ENCODE peak calls at places on chromosome 18, in nine cellular contexts. One of them, this sample, is unnamed.

GRCh38 chr18:35005963-35006577 is 35.1 kb upstream of the MAPRE2 start:
- DNase-seq in NCI-H1092 treated with DMSO at 0.1 percent for 48 hours: peak
- DNase-seq in posterior cingulate gyrus: no peak
- DNase-seq in mesenteric fat pad: no peak
- DNase-seq in GOT3: no peak
- DNase-seq in osteocyte: no peak
- DNase-seq in HepG2: peak
- DNase-seq in foreskin fibroblast: peak
- DNase-seq in right atrium auricular region: no peak
- DNase-seq in this sample: peak

GRCh38 chr18:32378705-32379104 is 92.0 kb downstream of the GAREM1 start:
- DNase-seq in HepG2: peak
- DNase-seq in posterior cingulate gyrus: no peak
- DNase-seq in mesenteric fat pad: no peak
- DNase-seq in NCI-H1092 treated with DMSO at 0.1 percent for 48 hours: peak
- DNase-seq in GOT3: no peak
- DNase-seq in osteocyte: no peak
- DNase-seq in foreskin fibroblast: peak
- DNase-seq in right atrium auricular region: no peak
- DNase-seq in this sample: peak

GRCh38 chr18:63376493-63377053 is 9.6 kb upstream of the KDSR start:
- DNase-seq in mesenteric fat pad: no peak
- DNase-seq in NCI-H1092 treated with DMSO at 0.1 percent for 48 hours: no peak
- DNase-seq in foreskin fibroblast: peak
- DNase-seq in posterior cingulate gyrus: no peak
- DNase-seq in osteocyte: no peak
- DNase-seq in right atrium auricular region: no peak
- DNase-seq in HepG2: no peak
- DNase-seq in GOT3: no peak
- DNase-seq in this sample: no peak

GRCh38 chr18:40452599-40452998 is 1502.4 kb upstream of the PIK3C3 start:
- DNase-seq in posterior cingulate gyrus: no peak
- DNase-seq in right atrium auricular region: no peak
- DNase-seq in mesenteric fat pad: no peak
- DNase-seq in osteocyte: no peak
- DNase-seq in NCI-H1092 treated with DMSO at 0.1 percent for 48 hours: no peak
- DNase-seq in HepG2: no peak
- DNase-seq in foreskin fibroblast: no peak
- DNase-seq in GOT3: no peak
- DNase-seq in this sample: no peak

GRCh38 chr18:79486356-79487197 is 90.8 kb downstream of the NFATC1 start:
- DNase-seq in GOT3: no peak
- DNase-seq in NCI-H1092 treated with DMSO at 0.1 percent for 48 hours: no peak
- DNase-seq in right atrium auricular region: no peak
- DNase-seq in mesenteric fat pad: peak
- DNase-seq in osteocyte: peak
- DNase-seq in posterior cingulate gyrus: peak
- DNase-seq in HepG2: no peak
- DNase-seq in foreskin fibroblast: no peak
- DNase-seq in this sample: no peak

GRCh38 chr18:46416706-46417638 is 240.0 kb downstream of the LOXHD1 start:
- DNase-seq in HepG2: no peak
- DNase-seq in GOT3: no peak
- DNase-seq in mesenteric fat pad: peak
- DNase-seq in NCI-H1092 treated with DMSO at 0.1 percent for 48 hours: no peak
- DNase-seq in right atrium auricular region: no peak
- DNase-seq in osteocyte: no peak
- DNase-seq in posterior cingulate gyrus: peak
- DNase-seq in foreskin fibroblast: no peak
- DNase-seq in this sample: peak

GRCh38 chr18:155688-156087 is 2.7 kb upstream of the USP14 start:
- DNase-seq in osteocyte: no peak
- DNase-seq in right atrium auricular region: no peak
- DNase-seq in HepG2: no peak
- DNase-seq in GOT3: no peak
- DNase-seq in NCI-H1092 treated with DMSO at 0.1 percent for 48 hours: no peak
- DNase-seq in posterior cingulate gyrus: no peak
- DNase-seq in foreskin fibroblast: no peak
- DNase-seq in mesenteric fat pad: no peak
- DNase-seq in this sample: no peak

GRCh38 chr18:50009772-50010171 is 185.2 kb downstream of the MYO5B start:
- DNase-seq in posterior cingulate gyrus: peak
- DNase-seq in foreskin fibroblast: peak
- DNase-seq in GOT3: no peak
- DNase-seq in osteocyte: no peak
- DNase-seq in right atrium auricular region: no peak
- DNase-seq in NCI-H1092 treated with DMSO at 0.1 percent for 48 hours: peak
- DNase-seq in HepG2: peak
- DNase-seq in mesenteric fat pad: no peak
- DNase-seq in this sample: peak

GRCh38 chr18:37309861-37310260 is 255.7 kb downstream of the CELF4 start:
- DNase-seq in NCI-H1092 treated with DMSO at 0.1 percent for 48 hours: no peak
- DNase-seq in HepG2: peak
- DNase-seq in posterior cingulate gyrus: no peak
- DNase-seq in foreskin fibroblast: no peak
- DNase-seq in mesenteric fat pad: no peak
- DNase-seq in osteocyte: no peak
- DNase-seq in right atrium auricular region: no peak
- DNase-seq in GOT3: no peak
- DNase-seq in this sample: no peak

GRCh38 chr18:58239879-58240278 is 195.9 kb downstream of the NEDD4L start:
- DNase-seq in osteocyte: no peak
- DNase-seq in foreskin fibroblast: peak
- DNase-seq in mesenteric fat pad: no peak
- DNase-seq in posterior cingulate gyrus: no peak
- DNase-seq in GOT3: no peak
- DNase-seq in NCI-H1092 treated with DMSO at 0.1 percent for 48 hours: no peak
- DNase-seq in right atrium auricular region: no peak
- DNase-seq in HepG2: no peak
- DNase-seq in this sample: peak